ENCODE peak calls at places on chromosome X, in ten cellular contexts. O, V, C, U, K, T, M, X, F and R are unnamed samples.

GRCh38 chrX:38060331-38060878 is 54.1 kb downstream of the SYTL5 start:
- DNase-seq in O (no peak), T (peak), M (no peak), K (no peak), F (no peak), U (no peak), C (peak), V (no peak), X (no peak), R (peak)

GRCh38 chrX:136528645-136529315 is 3.2 kb upstream of the VGLL1 start:
- DNase-seq in X (no peak), U (no peak), K (no peak), M (no peak), C (no peak), F (peak), V (peak), T (no peak), O (no peak), R (no peak)

GRCh38 chrX:46433892-46434291 is 111.3 kb downstream of the ZNF674 start:
- DNase-seq in O (no peak), M (no peak), T (no peak), K (no peak), F (peak), X (no peak), C (no peak), U (no peak), V (no peak), R (no peak)

GRCh38 chrX:16213970-16214369 is 46.7 kb downstream of the MAGEB17 start:
- DNase-seq in X (no peak), K (no peak), M (no peak), C (no peak), U (no peak), V (no peak), O (no peak), T (no peak), F (peak), R (no peak)

GRCh38 chrX:79721234-79721633 is 293.3 kb upstream of the TBX22 start:
- DNase-seq in K (no peak), C (no peak), O (no peak), U (no peak), F (no peak), T (no peak), M (no peak), X (no peak), V (no peak), R (no peak)

GRCh38 chrX:54294306-54294705 is 63.5 kb downstream of the WNK3 start:
- DNase-seq in C (no peak), U (no peak), M (no peak), T (no peak), K (no peak), F (no peak), X (no peak), O (no peak), V (no peak), R (no peak)

GRCh38 chrX:53587795-53588194 is 98.7 kb downstream of the HUWE1 start:
- DNase-seq in F (no peak), M (no peak), C (no peak), O (no peak), K (no peak), U (no peak), X (no peak), V (no peak), T (no peak), R (no peak)

GRCh38 chrX:46327229-46328081 is 217.8 kb downstream of the ZNF674 start:
- DNase-seq in K (no peak), U (peak), X (no peak), V (peak), O (no peak), M (no peak), T (peak), F (no peak), C (peak), R (peak)

GRCh38 chrX:69031181-69031580 is 134.1 kb downstream of the PJA1 start:
- DNase-seq in O (no peak), T (no peak), V (no peak), X (no peak), M (no peak), C (no peak), F (peak), U (peak), K (no peak), R (no peak)

GRCh38 chrX:2699959-2700358 is 8.9 kb downstream of the CD99 start:
- DNase-seq in C (no peak), X (no peak), U (no peak), T (no peak), K (no peak), V (no peak), F (no peak), M (no peak), O (no peak), R (no peak)

GRCh38 chrX:31099536-31100090 is 27.8 kb upstream of the FTHL17 start:
- DNase-seq in X (no peak), V (peak), M (no peak), T (no peak), U (no peak), O (no peak), F (no peak), C (no peak), K (no peak), R (no peak)

GRCh38 chrX:11386812-11387211 is 93.6 kb downstream of the AMELX start:
- DNase-seq in X (no peak), T (no peak), O (no peak), C (no peak), M (no peak), U (no peak), F (no peak), V (no peak), K (no peak), R (no peak)

GRCh38 chrX:21738145-21738949 is 19.6 kb downstream of the SMPX start:
- DNase-seq in K (no peak), X (no peak), O (no peak), M (no peak), F (no peak), U (no peak), T (no peak), V (peak), C (peak), R (no peak)

GRCh38 chrX:150869450-150869849 is 29.0 kb downstream of the CD99L2 start:
- DNase-seq in C (no peak), O (no peak), K (no peak), X (no peak), U (no peak), F (no peak), V (no peak), M (no peak), T (no peak), R (no peak)

GRCh38 chrX:110563276-110563675 is 204.6 kb downstream of the RTL9 start:
- DNase-seq in T (peak), U (no peak), K (no peak), F (peak), X (no peak), O (no peak), C (peak), M (no peak), V (no peak), R (no peak)

GRCh38 chrX:119549327-119550016 is 15.7 kb downstream of the STEEP1 start:
- DNase-seq in M (no peak), O (no peak), T (no peak), C (no peak), V (no peak), F (no peak), X (no peak), U (no peak), K (no peak), R (no peak)

GRCh38 chrX:64975989-64976672 is at the start of gene ZC4H2:
- DNase-seq in K (peak), C (peak), F (peak), O (peak), T (peak), V (peak), X (peak), M (peak), U (peak), R (peak)

GRCh38 chrX:107712231-107713204 is 63.1 kb downstream of the TSC22D3 start:
- DNase-seq in T (peak), U (no peak), C (peak), X (peak), K (no peak), F (peak), M (no peak), V (peak), O (no peak), R (no peak)

GRCh38 chrX:10017866-10018265 is 50.7 kb downstream of the CLDN34 start:
- DNase-seq in K (no peak), V (peak), T (peak), F (peak), O (no peak), M (no peak), C (peak), U (no peak), X (no peak), R (peak)

GRCh38 chrX:146921204-146921603 is 106.7 kb upstream of the CXorf51A start:
- DNase-seq in T (no peak), F (no peak), K (no peak), U (no peak), X (no peak), C (no peak), O (no peak), V (no peak), M (no peak), R (no peak)

GRCh38 chrX:10025742-10026493 is 58.8 kb downstream of the CLDN34 start:
- DNase-seq in V (no peak), T (no peak), F (no peak), C (no peak), O (no peak), M (no peak), X (no peak), K (no peak), U (no peak), R (no peak)